ENCODE peak calls at places on chromosomes 11 and 22, in ten cellular contexts. B, T, Z, C, R, U, V, W, S and Q are unnamed samples.

GRCh38 chr11:24588075-24588474 is 91.2 kb downstream of the LUZP2 start:
- DNase-seq in B (peak), T (no peak), Z (no peak), C (no peak), R (no peak), U (no peak), V (no peak), W (no peak), S (no peak), Q (no peak)

GRCh38 chr11:69000831-69001245 is 12.2 kb downstream of the MRGPRF start:
- DNase-seq in B (peak), T (peak), Z (peak), C (peak), R (peak), U (no peak), V (no peak), W (peak), S (peak), Q (peak)

GRCh38 chr11:122685041-122685440 is 29.5 kb downstream of the UBASH3B start:
- DNase-seq in B (no peak), T (no peak), Z (peak), C (no peak), R (no peak), U (no peak), V (no peak), W (no peak), S (no peak), Q (no peak)

GRCh38 chr22:38716827-38717226 is 11.1 kb downstream of the GTPBP1 start:
- DNase-seq in B (no peak), T (no peak), Z (no peak), C (no peak), R (no peak), U (no peak), V (no peak), W (no peak), S (no peak), Q (no peak)

GRCh38 chr11:81804858-81805257 is 928.8 kb downstream of the FAM181B start:
- DNase-seq in B (no peak), T (no peak), Z (no peak), C (no peak), R (no peak), U (no peak), V (no peak), W (no peak), S (no peak), Q (no peak)

GRCh38 chr11:8025123-8025522 is 38.0 kb downstream of the EIF3F start:
- DNase-seq in B (no peak), T (no peak), Z (no peak), C (no peak), R (no peak), U (no peak), V (no peak), W (peak), S (no peak), Q (no peak)

GRCh38 chr11:18192988-18193387 is 20.4 kb downstream of the MRGPRX4 start:
- DNase-seq in B (peak), T (no peak), Z (no peak), C (peak), R (no peak), U (no peak), V (no peak), W (no peak), S (no peak), Q (no peak)

GRCh38 chr11:33948494-33948893 is 56.6 kb upstream of the LMO2 start:
- DNase-seq in B (no peak), T (no peak), Z (no peak), C (no peak), R (no peak), U (no peak), V (no peak), W (no peak), S (no peak), Q (no peak)

GRCh38 chr11:111302298-111302697 is 4.0 kb downstream of the POU2AF3 start:
- DNase-seq in B (no peak), T (no peak), Z (no peak), C (no peak), R (no peak), U (no peak), V (no peak), W (no peak), S (no peak), Q (no peak)

GRCh38 chr11:37352485-37352884 is 754.4 kb upstream of the RAG2 start:
- DNase-seq in B (peak), T (no peak), Z (no peak), C (no peak), R (no peak), U (no peak), V (no peak), W (no peak), S (no peak), Q (no peak)

GRCh38 chr11:77450227-77450626 is 23.7 kb downstream of the PAK1 start:
- DNase-seq in B (no peak), T (no peak), Z (no peak), C (no peak), R (no peak), U (no peak), V (no peak), W (no peak), S (no peak), Q (no peak)

GRCh38 chr22:38935023-38935422 is 22.4 kb upstream of the APOBEC3A start:
- DNase-seq in B (peak), T (no peak), Z (no peak), C (no peak), R (peak), U (no peak), V (no peak), W (no peak), S (no peak), Q (no peak)

GRCh38 chr11:121426476-121427454 is 25.3 kb upstream of the SORL1 start:
- DNase-seq in B (peak), T (peak), Z (no peak), C (peak), R (peak), U (peak), V (peak), W (no peak), S (peak), Q (peak)

GRCh38 chr22:29130490-29130889 is 57.7 kb downstream of the KREMEN1 start:
- DNase-seq in B (no peak), T (no peak), Z (no peak), C (no peak), R (no peak), U (no peak), V (no peak), W (no peak), S (no peak), Q (no peak)

GRCh38 chr22:49494555-49494954 is 333.1 kb downstream of the BRD1 start:
- DNase-seq in B (no peak), T (no peak), Z (no peak), C (no peak), R (no peak), U (no peak), V (no peak), W (no peak), S (no peak), Q (no peak)

GRCh38 chr22:44410396-44411056 is 87.5 kb downstream of the RTL6 start:
- DNase-seq in B (no peak), T (no peak), Z (no peak), C (peak), R (peak), U (no peak), V (no peak), W (no peak), S (no peak), Q (no peak)

GRCh38 chr22:38861170-38861874 is 10.7 kb downstream of the CBX6 start:
- DNase-seq in B (no peak), T (no peak), Z (no peak), C (no peak), R (peak), U (no peak), V (no peak), W (no peak), S (no peak), Q (no peak)

GRCh38 chr22:37933711-37934376 is 19.6 kb downstream of the C22orf23 start:
- DNase-seq in B (peak), T (peak), Z (peak), C (peak), R (peak), U (peak), V (peak), W (peak), S (peak), Q (peak)

GRCh38 chr11:96122601-96123044 is 198.7 kb upstream of the MTMR2 start:
- DNase-seq in B (peak), T (no peak), Z (no peak), C (no peak), R (no peak), U (no peak), V (no peak), W (no peak), S (no peak), Q (no peak)
- TF ChIP-seq CTCF in B (no peak), T (no peak), Z (no peak), C (peak), R (no peak), U (no peak), V (no peak), W (no peak), S (no peak), Q (no peak)

DNA sequence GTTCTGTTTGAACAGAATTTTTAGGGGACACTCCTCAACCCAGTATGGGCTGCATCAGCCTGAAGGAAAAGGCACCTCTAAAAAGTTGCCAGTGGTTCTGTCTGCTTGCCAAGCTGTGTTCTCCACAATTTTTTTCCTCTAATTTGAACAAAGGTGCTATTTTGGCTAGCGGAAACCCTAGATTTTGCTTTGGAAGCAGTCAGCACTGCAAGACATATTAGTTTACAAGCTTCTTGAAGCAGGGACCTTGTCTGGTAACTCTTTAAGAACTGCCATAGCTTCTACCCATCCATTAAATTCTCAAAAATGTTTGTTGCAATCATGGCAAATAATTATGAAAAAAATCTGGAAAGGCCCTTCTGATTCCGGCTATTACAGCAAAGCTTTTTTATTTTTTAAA is 75.6 kb upstream of the HEPHL1 start:
- DNase-seq in B (no peak), T (no peak), Z (no peak), C (no peak), R (no peak), U (no peak), V (no peak), W (no peak), S (no peak), Q (no peak)
- H3K27ac ChIP-seq in B (peak), T (no peak), Z (no peak), C (no peak), R (no peak), U (no peak), V (no peak), W (no peak), S (no peak), Q (no peak)

GRCh38 chr11:70387564-70387963 is 10.8 kb upstream of the CTTN start:
- DNase-seq in B (no peak), T (no peak), Z (no peak), C (no peak), R (no peak), U (no peak), V (no peak), W (no peak), S (no peak), Q (no peak)

GRCh38 chr11:70384486-70385152 is 13.7 kb upstream of the CTTN start:
- DNase-seq in B (no peak), T (no peak), Z (no peak), C (no peak), R (no peak), U (no peak), V (no peak), W (no peak), S (no peak), Q (no peak)

GRCh38 chr11:70381872-70382842 is 16.2 kb upstream of the CTTN start:
- DNase-seq in B (no peak), T (no peak), Z (no peak), C (peak), R (no peak), U (no peak), V (no peak), W (peak), S (no peak), Q (no peak)

GRCh38 chr11:70381350-70381749 is 17.0 kb upstream of the CTTN start:
- DNase-seq in B (no peak), T (no peak), Z (no peak), C (no peak), R (peak), U (no peak), V (no peak), W (no peak), S (no peak), Q (no peak)

DNA sequence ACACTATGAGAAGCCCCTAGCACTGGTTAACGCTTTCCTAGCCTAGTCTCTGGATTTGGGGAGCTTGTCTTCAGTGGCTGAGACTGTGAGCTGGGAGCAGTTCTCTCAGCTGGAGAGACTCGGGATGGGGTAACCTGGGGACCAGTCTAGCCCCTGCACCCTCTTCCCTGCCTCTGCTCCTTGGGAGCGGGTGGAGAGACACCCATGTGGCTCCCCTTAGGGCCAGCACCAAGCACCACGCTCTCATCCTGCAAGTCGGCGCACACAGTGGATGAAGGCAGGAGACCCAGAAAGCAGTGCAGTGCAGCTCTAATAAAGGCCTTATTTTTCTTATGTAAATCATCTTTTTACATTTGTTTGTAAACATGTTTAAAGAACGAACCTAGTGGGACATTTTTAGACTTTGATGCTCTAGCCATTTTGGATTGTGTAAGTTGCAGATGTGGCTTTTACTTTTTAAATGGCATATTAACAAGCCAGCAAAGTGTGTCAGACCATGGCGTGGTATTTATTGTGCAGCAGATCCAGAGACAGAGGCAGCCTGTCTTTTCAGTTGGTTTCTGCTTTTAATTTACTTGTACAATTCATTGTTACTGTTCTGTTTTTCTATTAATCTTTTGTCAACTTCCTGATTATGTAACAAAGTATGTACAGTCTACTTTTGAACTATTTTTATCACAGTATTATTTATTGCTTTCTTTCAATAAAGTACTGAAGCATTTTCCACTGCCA is 14.5 kb upstream of the CTTN start:
- DNase-seq in B (no peak), T (no peak), Z (no peak), C (no peak), R (no peak), U (no peak), V (no peak), W (no peak), S (no peak), Q (no peak)
- TF ChIP-seq CTCF in B (no peak), T (no peak), Z (no peak), C (no peak), R (no peak), U (no peak), V (no peak), W (no peak), S (no peak), Q (no peak)

GRCh38 chr11:126122863-126123262 is 60.2 kb upstream of the CDON start:
- DNase-seq in B (no peak), T (no peak), Z (no peak), C (no peak), R (no peak), U (no peak), V (no peak), W (no peak), S (no peak), Q (no peak)
- H3K27ac ChIP-seq in B (no peak), T (peak), Z (no peak), C (no peak), R (no peak), U (no peak), V (no peak), W (no peak), S (no peak), Q (no peak)

GRCh38 chr22:18024276-18024939 is at the start of gene MICAL3:
- DNase-seq in B (peak), T (peak), Z (no peak), C (peak), R (peak), U (peak), V (peak), W (no peak), S (peak), Q (peak)
- TF ChIP-seq CTCF in B (peak), T (peak), Z (peak), C (peak), R (peak), U (peak), V (peak), W (peak), S (peak), Q (peak)

GRCh38 chr11:72634016-72634415 is 40.2 kb downstream of the PDE2A start:
- DNase-seq in B (no peak), T (no peak), Z (no peak), C (no peak), R (no peak), U (no peak), V (no peak), W (no peak), S (no peak), Q (no peak)

GRCh38 chr11:72633068-72633467 is 41.2 kb downstream of the PDE2A start:
- DNase-seq in B (no peak), T (no peak), Z (no peak), C (no peak), R (no peak), U (no peak), V (no peak), W (no peak), S (no peak), Q (no peak)

GRCh38 chr11:72634472-72635095 is 39.6 kb downstream of the PDE2A start:
- DNase-seq in B (no peak), T (peak), Z (no peak), C (no peak), R (no peak), U (no peak), V (no peak), W (no peak), S (peak), Q (no peak)

GRCh38 chr11:72630104-72630852 is 43.9 kb downstream of the PDE2A start:
- DNase-seq in B (no peak), T (no peak), Z (no peak), C (no peak), R (no peak), U (no peak), V (no peak), W (no peak), S (no peak), Q (no peak)

GRCh38 chr11:72631806-72632731 is 42.2 kb downstream of the PDE2A start:
- DNase-seq in B (peak), T (no peak), Z (no peak), C (no peak), R (no peak), U (no peak), V (no peak), W (no peak), S (no peak), Q (peak)
- H3K27ac ChIP-seq in B (no peak), T (no peak), Z (no peak), C (no peak), R (peak), U (peak), V (no peak), W (no peak), S (no peak), Q (peak)

DNA sequence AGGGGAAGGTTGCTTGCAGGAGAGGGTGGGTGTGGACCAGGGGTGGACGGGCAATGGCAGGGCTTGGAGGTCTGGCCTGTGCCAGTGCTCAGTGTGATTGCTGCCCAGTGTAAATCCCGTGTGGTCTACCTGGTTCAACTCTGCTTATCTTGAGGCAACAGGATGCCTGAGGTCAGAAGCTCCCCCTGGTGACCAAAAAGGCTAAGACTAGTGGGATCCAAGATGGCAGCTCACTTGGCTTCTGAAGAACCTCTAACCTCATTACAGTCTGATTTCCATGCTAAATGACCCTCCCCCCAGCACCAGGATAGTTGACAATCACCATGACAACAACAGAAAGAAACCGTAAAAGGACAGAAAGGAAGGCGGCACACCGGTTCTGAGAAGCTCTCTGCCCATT is 398.3 kb downstream of the CTTN start:
- DNase-seq in B (peak), T (no peak), Z (no peak), C (peak), R (no peak), U (no peak), V (no peak), W (no peak), S (no peak), Q (no peak)
- TF ChIP-seq CTCF in B (peak), T (no peak), Z (peak), C (peak), R (no peak), U (no peak), V (no peak), W (peak), S (no peak), Q (no peak)

GRCh38 chr11:103633819-103634590 is 402.4 kb upstream of the DDI1 start:
- DNase-seq in B (no peak), T (no peak), Z (no peak), C (no peak), R (no peak), U (no peak), V (no peak), W (no peak), S (no peak), Q (no peak)
- H3K27ac ChIP-seq in B (no peak), T (no peak), Z (no peak), C (peak), R (no peak), U (no peak), V (no peak), W (no peak), S (no peak), Q (no peak)

DNA sequence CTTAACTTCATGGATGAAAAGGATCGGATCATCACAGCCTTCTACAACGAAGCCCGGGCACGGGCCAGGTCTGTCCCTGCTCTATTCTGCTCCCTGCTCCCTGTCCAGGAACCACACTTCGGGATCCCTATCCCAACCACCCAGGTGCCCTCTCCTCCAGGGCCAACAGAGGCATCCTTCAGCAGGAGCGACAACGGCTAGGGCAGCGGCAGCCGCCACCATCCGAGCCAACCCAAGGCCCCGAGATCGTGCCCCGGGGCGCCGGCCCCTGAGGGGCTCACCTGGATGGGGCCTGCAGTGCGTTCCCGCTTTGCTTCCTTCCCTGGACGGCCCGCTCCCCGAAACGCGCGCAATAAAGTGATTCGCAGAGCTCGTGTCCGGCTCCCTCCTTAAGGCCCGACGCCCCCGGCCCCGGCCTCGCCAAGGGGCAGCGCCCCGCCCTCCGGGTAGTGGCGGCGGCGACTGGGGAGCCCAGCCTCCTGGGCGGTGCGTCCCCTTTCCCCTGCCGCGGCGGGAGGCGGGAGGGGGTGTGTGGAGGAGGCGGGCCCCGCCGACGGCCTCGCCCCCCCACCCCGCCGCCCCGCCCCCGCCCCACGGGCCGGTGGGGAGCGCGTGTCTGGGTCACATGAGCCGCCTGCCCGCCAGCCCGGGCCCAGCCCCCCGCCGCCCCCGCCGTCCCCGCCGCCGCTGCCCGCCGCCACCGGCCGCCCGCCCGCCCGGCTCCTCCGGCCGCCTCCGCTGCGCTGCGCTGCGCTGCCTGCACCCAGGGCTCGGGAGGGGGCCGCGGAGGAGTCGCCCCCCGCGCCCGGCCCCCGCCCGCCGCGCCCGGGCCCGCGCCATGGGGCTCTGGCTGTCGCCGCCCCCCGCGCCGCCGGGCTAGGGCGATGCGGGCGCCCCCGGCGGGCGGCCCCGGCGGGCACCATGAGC is at the start of gene VEGFB:
- DNase-seq in B (peak), T (peak), Z (no peak), C (peak), R (peak), U (peak), V (peak), W (no peak), S (peak), Q (peak)
- TF ChIP-seq CTCF in B (no peak), T (no peak), Z (no peak), C (peak), R (no peak), U (no peak), V (no peak), W (no peak), S (no peak), Q (no peak)

GRCh38 chr22:46060292-46061123 is 83.5 kb upstream of the WNT7B start:
- DNase-seq in B (peak), T (peak), Z (no peak), C (peak), R (no peak), U (no peak), V (no peak), W (no peak), S (no peak), Q (peak)
- H3K27ac ChIP-seq in B (peak), T (peak), Z (no peak), C (no peak), R (peak), U (peak), V (no peak), W (no peak), S (no peak), Q (peak)